ENCODE peak calls at places on chromosomes 6 and 20, in nine cellular contexts. One of them, this sample, is unnamed.

GRCh38 chr6:33375143-33375649 is 16.4 kb upstream of the KIFC1 start:
- DNase-seq in endothelial cell: no peak
- DNase-seq in colonic mucosa: peak; percentile 68
- DNase-seq in HTR-8/SVneo: no peak
- DNase-seq in foreskin fibroblast: peak; percentile 85
- DNase-seq in AG10803: peak; percentile 92
- DNase-seq in AG09309: peak; percentile 67
- DNase-seq in psoas muscle: peak; percentile 77
- DNase-seq in fibroblast of lung: peak; percentile 94
- DNase-seq in this sample: no peak

GRCh38 chr6:37481793-37482192 is 17.9 kb downstream of the CCDC167 start:
- DNase-seq in endothelial cell: no peak
- DNase-seq in colonic mucosa: no peak
- DNase-seq in HTR-8/SVneo: no peak
- DNase-seq in foreskin fibroblast: no peak
- DNase-seq in AG10803: no peak
- DNase-seq in AG09309: no peak
- DNase-seq in psoas muscle: no peak
- DNase-seq in fibroblast of lung: no peak
- DNase-seq in this sample: peak; percentile 84

GRCh38 chr20:51311636-51312479 is 230.7 kb downstream of the NFATC2 start:
- DNase-seq in endothelial cell: no peak
- DNase-seq in colonic mucosa: no peak
- DNase-seq in HTR-8/SVneo: no peak
- DNase-seq in foreskin fibroblast: no peak
- DNase-seq in AG10803: no peak
- DNase-seq in AG09309: no peak
- DNase-seq in psoas muscle: no peak
- DNase-seq in fibroblast of lung: no peak
- DNase-seq in this sample: no peak

GRCh38 chr20:31560900-31561598 is 44.0 kb upstream of the ID1 start:
- DNase-seq in endothelial cell: no peak
- DNase-seq in colonic mucosa: no peak
- DNase-seq in HTR-8/SVneo: peak; percentile 86
- DNase-seq in foreskin fibroblast: peak; percentile 95
- DNase-seq in AG10803: peak; percentile 97
- DNase-seq in AG09309: peak; percentile 96
- DNase-seq in psoas muscle: peak; percentile 68
- DNase-seq in fibroblast of lung: peak; percentile 95
- DNase-seq in this sample: no peak

GRCh38 chr20:46200582-46201570 is 82.8 kb downstream of the CD40 start:
- DNase-seq in endothelial cell: no peak
- DNase-seq in colonic mucosa: no peak
- DNase-seq in HTR-8/SVneo: no peak
- DNase-seq in foreskin fibroblast: no peak
- DNase-seq in AG10803: no peak
- DNase-seq in AG09309: no peak
- DNase-seq in psoas muscle: no peak
- DNase-seq in fibroblast of lung: no peak
- DNase-seq in this sample: no peak

GRCh38 chr20:63696628-63697356 is at the start of gene TNFRSF6B:
- DNase-seq in endothelial cell: peak; percentile 27
- DNase-seq in colonic mucosa: no peak
- DNase-seq in HTR-8/SVneo: no peak
- DNase-seq in foreskin fibroblast: no peak
- DNase-seq in AG10803: no peak
- DNase-seq in AG09309: no peak
- DNase-seq in psoas muscle: peak; percentile 59
- DNase-seq in fibroblast of lung: no peak
- DNase-seq in this sample: no peak

GRCh38 chr20:43188234-43188653 is 1.5 kb downstream of the PTPRT start:
- DNase-seq in endothelial cell: no peak
- DNase-seq in colonic mucosa: no peak
- DNase-seq in HTR-8/SVneo: no peak
- DNase-seq in foreskin fibroblast: no peak
- DNase-seq in AG10803: no peak
- DNase-seq in AG09309: no peak
- DNase-seq in psoas muscle: no peak
- DNase-seq in fibroblast of lung: no peak
- DNase-seq in this sample: no peak

GRCh38 chr20:36463212-36464061 is 77.9 kb upstream of the MYL9 start:
- DNase-seq in endothelial cell: no peak
- DNase-seq in colonic mucosa: peak; percentile 27
- DNase-seq in HTR-8/SVneo: no peak
- DNase-seq in foreskin fibroblast: no peak
- DNase-seq in AG10803: no peak
- DNase-seq in AG09309: no peak
- DNase-seq in psoas muscle: no peak
- DNase-seq in fibroblast of lung: no peak
- DNase-seq in this sample: no peak

GRCh38 chr6:117074672-117075071 is 190.7 kb upstream of the VGLL2 start:
- DNase-seq in endothelial cell: no peak
- DNase-seq in colonic mucosa: no peak
- DNase-seq in HTR-8/SVneo: no peak
- DNase-seq in foreskin fibroblast: no peak
- DNase-seq in AG10803: no peak
- DNase-seq in AG09309: no peak
- DNase-seq in psoas muscle: no peak
- DNase-seq in fibroblast of lung: no peak
- DNase-seq in this sample: no peak

GRCh38 chr20:23873370-23874015 is 6.1 kb downstream of the CST5 start:
- DNase-seq in endothelial cell: no peak
- DNase-seq in colonic mucosa: no peak
- DNase-seq in HTR-8/SVneo: no peak
- DNase-seq in foreskin fibroblast: no peak
- DNase-seq in AG10803: no peak
- DNase-seq in AG09309: no peak
- DNase-seq in psoas muscle: no peak
- DNase-seq in fibroblast of lung: no peak
- DNase-seq in this sample: no peak

GRCh38 chr20:60055740-60056139 is 97.5 kb downstream of the CDH26 start:
- DNase-seq in endothelial cell: no peak
- DNase-seq in colonic mucosa: no peak
- DNase-seq in HTR-8/SVneo: no peak
- DNase-seq in foreskin fibroblast: peak; percentile 40
- DNase-seq in AG10803: peak; percentile 34
- DNase-seq in AG09309: no peak
- DNase-seq in psoas muscle: no peak
- DNase-seq in fibroblast of lung: no peak
- DNase-seq in this sample: no peak

GRCh38 chr6:168530653-168531071 is 89.7 kb downstream of the SMOC2 start:
- DNase-seq in endothelial cell: no peak
- DNase-seq in colonic mucosa: no peak
- DNase-seq in HTR-8/SVneo: no peak
- DNase-seq in foreskin fibroblast: no peak
- DNase-seq in AG10803: no peak
- DNase-seq in AG09309: no peak
- DNase-seq in psoas muscle: no peak
- DNase-seq in fibroblast of lung: no peak
- DNase-seq in this sample: no peak

GRCh38 chr6:22019877-22020276 is 277.0 kb downstream of the PRL start:
- DNase-seq in endothelial cell: no peak
- DNase-seq in colonic mucosa: no peak
- DNase-seq in HTR-8/SVneo: no peak
- DNase-seq in foreskin fibroblast: no peak
- DNase-seq in AG10803: no peak
- DNase-seq in AG09309: no peak
- DNase-seq in psoas muscle: no peak
- DNase-seq in fibroblast of lung: no peak
- DNase-seq in this sample: no peak

GRCh38 chr6:109473120-109473519 is 9.9 kb downstream of the ZBTB24 start:
- DNase-seq in endothelial cell: no peak
- DNase-seq in colonic mucosa: no peak
- DNase-seq in HTR-8/SVneo: no peak
- DNase-seq in foreskin fibroblast: no peak
- DNase-seq in AG10803: no peak
- DNase-seq in AG09309: no peak
- DNase-seq in psoas muscle: no peak
- DNase-seq in fibroblast of lung: no peak
- DNase-seq in this sample: no peak

GRCh38 chr20:421685-422250 is 13.7 kb downstream of the RBCK1 start:
- DNase-seq in endothelial cell: no peak
- DNase-seq in colonic mucosa: no peak
- DNase-seq in HTR-8/SVneo: no peak
- DNase-seq in foreskin fibroblast: no peak
- DNase-seq in AG10803: no peak
- DNase-seq in AG09309: no peak
- DNase-seq in psoas muscle: no peak
- DNase-seq in fibroblast of lung: no peak
- DNase-seq in this sample: no peak

GRCh38 chr20:5835870-5836269 is 85.7 kb downstream of the SHLD1 start:
- DNase-seq in endothelial cell: no peak
- DNase-seq in colonic mucosa: no peak
- DNase-seq in HTR-8/SVneo: no peak
- DNase-seq in foreskin fibroblast: peak; percentile 1
- DNase-seq in AG10803: peak; percentile 48
- DNase-seq in AG09309: no peak
- DNase-seq in psoas muscle: no peak
- DNase-seq in fibroblast of lung: peak; percentile 67
- DNase-seq in this sample: no peak

GRCh38 chr20:31857861-31858835 is 12.2 kb downstream of the DUSP15 start:
- DNase-seq in endothelial cell: no peak
- DNase-seq in colonic mucosa: no peak
- DNase-seq in HTR-8/SVneo: no peak
- DNase-seq in foreskin fibroblast: no peak
- DNase-seq in AG10803: no peak
- DNase-seq in AG09309: no peak
- DNase-seq in psoas muscle: peak; percentile 41
- DNase-seq in fibroblast of lung: no peak
- DNase-seq in this sample: no peak

GRCh38 chr6:151119823-151120524 is 119.8 kb upstream of the AKAP12 start:
- DNase-seq in endothelial cell: no peak
- DNase-seq in colonic mucosa: no peak
- DNase-seq in HTR-8/SVneo: no peak
- DNase-seq in foreskin fibroblast: no peak
- DNase-seq in AG10803: no peak
- DNase-seq in AG09309: no peak
- DNase-seq in psoas muscle: no peak
- DNase-seq in fibroblast of lung: no peak
- DNase-seq in this sample: peak; percentile 24

GRCh38 chr20:39850236-39850635 is 838.8 kb downstream of the MAFB start:
- DNase-seq in endothelial cell: no peak
- DNase-seq in colonic mucosa: no peak
- DNase-seq in HTR-8/SVneo: no peak
- DNase-seq in foreskin fibroblast: no peak
- DNase-seq in AG10803: no peak
- DNase-seq in AG09309: no peak
- DNase-seq in psoas muscle: no peak
- DNase-seq in fibroblast of lung: peak; percentile 24
- DNase-seq in this sample: no peak

GRCh38 chr6:39602590-39603319 is 122.5 kb downstream of the KIF6 start:
- DNase-seq in endothelial cell: no peak
- DNase-seq in colonic mucosa: no peak
- DNase-seq in HTR-8/SVneo: no peak
- DNase-seq in foreskin fibroblast: no peak
- DNase-seq in AG10803: no peak
- DNase-seq in AG09309: no peak
- DNase-seq in psoas muscle: no peak
- DNase-seq in fibroblast of lung: no peak
- DNase-seq in this sample: no peak

GRCh38 chr20:19181552-19181951 is 30.9 kb upstream of the SLC24A3 start:
- DNase-seq in endothelial cell: no peak
- DNase-seq in colonic mucosa: no peak
- DNase-seq in HTR-8/SVneo: no peak
- DNase-seq in foreskin fibroblast: no peak
- DNase-seq in AG10803: no peak
- DNase-seq in AG09309: no peak
- DNase-seq in psoas muscle: no peak
- DNase-seq in fibroblast of lung: no peak
- DNase-seq in this sample: no peak

GRCh38 chr20:32539817-32540675 is 45.1 kb downstream of the NOL4L start:
- DNase-seq in endothelial cell: no peak
- DNase-seq in colonic mucosa: peak; percentile 44
- DNase-seq in HTR-8/SVneo: no peak
- DNase-seq in foreskin fibroblast: no peak
- DNase-seq in AG10803: no peak
- DNase-seq in AG09309: no peak
- DNase-seq in psoas muscle: no peak
- DNase-seq in fibroblast of lung: no peak
- DNase-seq in this sample: no peak

GRCh38 chr6:107690546-107690863 is 133.6 kb downstream of the SCML4 start:
- DNase-seq in endothelial cell: no peak
- DNase-seq in colonic mucosa: no peak
- DNase-seq in HTR-8/SVneo: no peak
- DNase-seq in foreskin fibroblast: no peak
- DNase-seq in AG10803: no peak
- DNase-seq in AG09309: no peak
- DNase-seq in psoas muscle: no peak
- DNase-seq in fibroblast of lung: no peak
- DNase-seq in this sample: no peak

GRCh38 chr6:33199687-33200233 is 705 bp downstream of the RXRB start:
- DNase-seq in endothelial cell: no peak
- DNase-seq in colonic mucosa: peak; percentile 86
- DNase-seq in HTR-8/SVneo: peak; percentile 74
- DNase-seq in foreskin fibroblast: no peak
- DNase-seq in AG10803: peak; percentile 62
- DNase-seq in AG09309: no peak
- DNase-seq in psoas muscle: peak; percentile 89
- DNase-seq in fibroblast of lung: peak; percentile 64
- DNase-seq in this sample: peak; percentile 74

GRCh38 chr6:112223070-112223861 is 31.1 kb downstream of the LAMA4 start:
- DNase-seq in endothelial cell: no peak
- DNase-seq in colonic mucosa: no peak
- DNase-seq in HTR-8/SVneo: no peak
- DNase-seq in foreskin fibroblast: peak; percentile 88
- DNase-seq in AG10803: peak; percentile 98
- DNase-seq in AG09309: peak; percentile 94
- DNase-seq in psoas muscle: no peak
- DNase-seq in fibroblast of lung: peak; percentile 97
- DNase-seq in this sample: no peak

This sample was measured in NCI-H2227 treated with DMSO at 0.1 percent for 48 hours.